ENCODE peak calls at places on chromosome 1, in nine cellular contexts. K is GM13976; P is tibial artery; A is HFF-Myc; Y is heart right ventricle; B is HCT116; U is AG09309; E is CD8-positive, alpha-beta T cell; M is suprapubic skin. S is an unnamed sample.

GRCh38 chr1:39105061-39105840 is 79.1 kb downstream of the NDUFS5 start:
- DNase-seq in K (peak), P (peak), A (no peak), Y (peak), B (no peak), U (no peak), E (peak), M (peak), S (peak)

GRCh38 chr1:54927475-54928240 is 40.7 kb upstream of the DHCR24 start:
- DNase-seq in K (no peak), P (no peak), A (peak), Y (peak), B (no peak), U (no peak), E (no peak), M (peak), S (no peak)

GRCh38 chr1:113488576-113489177 is 98.4 kb downstream of the MAGI3 start:
- DNase-seq in K (no peak), P (no peak), A (no peak), Y (no peak), B (no peak), U (no peak), E (no peak), M (no peak), S (peak)

GRCh38 chr1:43994794-43995790 is 3.7 kb downstream of the CCDC24 start:
- DNase-seq in K (peak), P (no peak), A (no peak), Y (no peak), B (no peak), U (no peak), E (no peak), M (no peak), S (no peak)

GRCh38 chr1:214933375-214933774 is 149.2 kb upstream of the KCNK2 start:
- DNase-seq in K (no peak), P (no peak), A (no peak), Y (no peak), B (no peak), U (no peak), E (no peak), M (no peak), S (no peak)

GRCh38 chr1:233714631-233715217 is 100.8 kb downstream of the KCNK1 start:
- DNase-seq in K (no peak), P (no peak), A (no peak), Y (no peak), B (no peak), U (no peak), E (no peak), M (no peak), S (no peak)

GRCh38 chr1:147389532-147390184 is 147.2 kb downstream of the CHD1L start:
- DNase-seq in K (peak), P (no peak), A (peak), Y (no peak), B (peak), U (peak), E (no peak), M (no peak), S (no peak)

GRCh38 chr1:6180215-6180577 is at the start of gene CHD5:
- DNase-seq in K (no peak), P (no peak), A (no peak), Y (no peak), B (no peak), U (no peak), E (no peak), M (no peak), S (no peak)

GRCh38 chr1:53316742-53317650 is 10.9 kb downstream of the LRP8 start:
- DNase-seq in K (no peak), P (no peak), A (no peak), Y (no peak), B (no peak), U (no peak), E (no peak), M (no peak), S (no peak)

GRCh38 chr1:65791860-65792670 is 630 bp upstream of the PDE4B start:
- DNase-seq in K (peak), P (no peak), A (no peak), Y (no peak), B (no peak), U (no peak), E (no peak), M (no peak), S (no peak)

GRCh38 chr1:182394055-182394775 is 2.6 kb upstream of the GLUL start:
- DNase-seq in K (no peak), P (no peak), A (no peak), Y (no peak), B (no peak), U (no peak), E (no peak), M (no peak), S (no peak)

GRCh38 chr1:78536427-78536826 is 45.7 kb downstream of the PTGFR start:
- DNase-seq in K (no peak), P (no peak), A (no peak), Y (no peak), B (no peak), U (no peak), E (no peak), M (no peak), S (no peak)

GRCh38 chr1:150262388-150263320 is 5.1 kb downstream of the CA14 start:
- DNase-seq in K (no peak), P (peak), A (no peak), Y (no peak), B (no peak), U (no peak), E (no peak), M (no peak), S (no peak)

GRCh38 chr1:26148887-26149286 is 10.0 kb upstream of the FAM110D start:
- DNase-seq in K (no peak), P (no peak), A (no peak), Y (no peak), B (no peak), U (no peak), E (no peak), M (no peak), S (no peak)

GRCh38 chr1:18100493-18101063 is 7.0 kb upstream of the IGSF21 start:
- DNase-seq in K (peak), P (peak), A (peak), Y (peak), B (peak), U (peak), E (peak), M (no peak), S (no peak)

GRCh38 chr1:238677567-238677966 is 708.8 kb upstream of the CHRM3 start:
- DNase-seq in K (no peak), P (no peak), A (no peak), Y (no peak), B (no peak), U (no peak), E (no peak), M (no peak), S (no peak)

GRCh38 chr1:229108598-229109201 is 162.2 kb upstream of the RAB4A start:
- DNase-seq in K (no peak), P (peak), A (no peak), Y (no peak), B (no peak), U (no peak), E (no peak), M (peak), S (no peak)

GRCh38 chr1:65773391-65773790 is 19.3 kb upstream of the PDE4B start:
- DNase-seq in K (no peak), P (no peak), A (no peak), Y (no peak), B (no peak), U (no peak), E (no peak), M (no peak), S (no peak)

GRCh38 chr1:155158991-155159390 is 14.1 kb downstream of the KRTCAP2 start:
- DNase-seq in K (no peak), P (peak), A (no peak), Y (no peak), B (no peak), U (no peak), E (no peak), M (no peak), S (no peak)

GRCh38 chr1:25145775-25146381 is 86.4 kb downstream of the SYF2 start:
- DNase-seq in K (peak), P (peak), A (no peak), Y (no peak), B (no peak), U (no peak), E (no peak), M (no peak), S (no peak)

GRCh38 chr1:24415910-24416665 is 486 bp downstream of the NIPAL3 start:
- DNase-seq in K (no peak), P (no peak), A (no peak), Y (no peak), B (no peak), U (no peak), E (no peak), M (no peak), S (peak)

GRCh38 chr1:28508435-28508754 is 2.6 kb downstream of the RCC1 start:
- DNase-seq in K (no peak), P (no peak), A (no peak), Y (no peak), B (no peak), U (no peak), E (no peak), M (no peak), S (no peak)

GRCh38 chr1:64470670-64471217 is 815 bp downstream of the CACHD1 start:
- DNase-seq in K (peak), P (peak), A (no peak), Y (peak), B (no peak), U (no peak), E (no peak), M (peak), S (no peak)

GRCh38 chr1:215583185-215583692 is 16.1 kb downstream of the KCTD3 start:
- DNase-seq in K (no peak), P (no peak), A (no peak), Y (no peak), B (no peak), U (no peak), E (no peak), M (no peak), S (no peak)

GRCh38 chr1:239985044-239985443 is 106.6 kb upstream of the FMN2 start:
- DNase-seq in K (no peak), P (no peak), A (no peak), Y (no peak), B (no peak), U (no peak), E (no peak), M (no peak), S (no peak)

GRCh38 chr1:239989990-239990389 is 101.7 kb upstream of the FMN2 start:
- DNase-seq in K (no peak), P (no peak), A (no peak), Y (no peak), B (no peak), U (no peak), E (no peak), M (no peak), S (no peak)

GRCh38 chr1:239982762-239983161 is 108.9 kb upstream of the FMN2 start:
- DNase-seq in K (no peak), P (no peak), A (no peak), Y (no peak), B (no peak), U (no peak), E (no peak), M (no peak), S (no peak)

GRCh38 chr1:239987103-239987745 is 104.5 kb upstream of the FMN2 start:
- DNase-seq in K (no peak), P (no peak), A (no peak), Y (no peak), B (peak), U (peak), E (no peak), M (no peak), S (no peak)
- TF ChIP-seq CTCF in K (peak), P (peak), A (peak), Y (peak), B (peak), U (peak), E (peak), M (peak), S (peak)

GRCh38 chr1:30693820-30694219 is 29.6 kb downstream of the MATN1 start:
- DNase-seq in K (no peak), P (peak), A (no peak), Y (no peak), B (no peak), U (no peak), E (no peak), M (no peak), S (no peak)

GRCh38 chr1:30693366-30693765 is 30.0 kb downstream of the MATN1 start:
- DNase-seq in K (no peak), P (peak), A (no peak), Y (no peak), B (no peak), U (no peak), E (no peak), M (no peak), S (no peak)

GRCh38 chr1:30692948-30693301 is 30.5 kb downstream of the MATN1 start:
- DNase-seq in K (no peak), P (peak), A (no peak), Y (no peak), B (no peak), U (no peak), E (no peak), M (no peak), S (no peak)

GRCh38 chr1:30695481-30695880 is 27.9 kb downstream of the MATN1 start:
- DNase-seq in K (no peak), P (peak), A (no peak), Y (no peak), B (no peak), U (peak), E (no peak), M (no peak), S (no peak)

DNA sequence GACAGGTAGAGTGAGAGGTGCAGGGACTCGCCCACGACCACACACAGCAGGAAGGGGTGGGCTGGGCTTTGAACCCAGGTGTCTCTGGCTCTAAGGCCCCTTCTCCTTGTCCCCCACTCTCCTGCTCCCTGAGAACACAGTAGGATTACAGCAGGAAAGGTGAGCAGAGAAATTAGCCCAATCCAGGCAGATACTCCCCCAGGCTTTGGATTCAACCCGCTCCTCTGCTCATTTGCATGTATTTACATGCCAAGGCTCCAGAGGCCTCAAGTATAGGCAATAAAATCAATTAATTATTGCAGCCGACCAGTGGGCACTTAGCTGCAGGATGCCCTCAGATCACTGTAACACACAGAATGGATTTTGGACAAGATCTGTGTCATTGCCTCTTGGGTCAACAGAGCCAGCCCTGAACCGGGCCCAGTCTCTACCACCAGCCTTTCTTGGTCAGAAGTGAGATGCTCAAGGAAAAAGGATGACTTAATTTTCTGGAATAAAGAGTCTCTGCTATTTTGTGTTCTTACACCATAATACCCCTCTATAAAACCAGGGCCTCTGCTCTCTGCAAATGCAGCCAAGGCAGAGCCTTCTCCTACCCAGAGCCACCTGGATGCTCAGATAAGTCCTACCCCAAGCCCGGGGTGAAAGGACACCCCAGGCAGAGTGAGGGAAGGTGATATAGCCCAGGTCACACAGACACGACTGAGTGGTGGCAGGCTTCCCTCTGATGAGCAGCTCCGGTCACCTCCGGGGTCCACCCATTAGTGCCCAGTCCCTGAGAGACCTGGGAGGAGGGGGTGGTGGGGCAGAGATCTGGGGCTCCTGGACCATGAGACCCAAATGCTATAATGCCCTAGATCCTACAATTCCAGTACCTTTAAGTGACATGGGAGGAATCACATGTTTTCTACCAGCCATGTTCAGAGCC is 28.9 kb downstream of the MATN1 start:
- DNase-seq in K (no peak), P (peak), A (no peak), Y (no peak), B (no peak), U (no peak), E (no peak), M (no peak), S (no peak)
- TF ChIP-seq CTCF in K (no peak), P (no peak), A (no peak), Y (no peak), B (no peak), U (no peak), E (no peak), M (no peak), S (no peak)

DNA sequence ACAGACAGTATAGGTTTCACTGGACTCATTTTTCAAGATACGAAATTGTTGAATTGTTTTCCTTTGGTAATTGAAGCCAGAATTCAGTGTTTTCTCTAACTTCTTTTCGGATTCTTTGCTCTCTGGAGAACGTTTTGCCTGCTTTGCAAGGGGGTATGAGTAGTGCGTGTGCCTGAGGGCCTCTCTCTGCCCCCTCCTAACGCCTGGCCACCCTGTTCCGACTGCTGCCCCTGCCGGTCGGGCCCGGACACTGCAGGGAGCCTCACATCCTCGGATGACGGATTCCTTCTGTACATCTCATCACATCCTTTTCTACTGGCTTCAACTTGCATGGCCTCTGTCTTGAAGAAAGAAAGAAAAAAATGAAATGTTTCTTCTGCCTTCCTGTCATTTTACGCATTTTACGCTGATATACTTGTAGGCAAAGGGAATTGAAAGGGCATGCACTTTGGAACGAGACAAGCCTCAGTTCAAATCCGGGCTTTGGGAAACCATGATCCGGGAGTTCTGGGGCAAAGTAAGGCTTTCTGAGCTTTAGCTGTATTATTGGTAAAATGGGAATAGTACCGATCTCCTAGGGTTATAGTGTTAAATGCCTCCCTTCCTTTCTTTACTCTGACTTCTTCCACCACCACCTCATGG is 65.1 kb downstream of the DISC1 start:
- DNase-seq in K (no peak), P (no peak), A (no peak), Y (peak), B (peak), U (no peak), E (no peak), M (no peak), S (no peak)
- TF ChIP-seq CTCF in K (no peak), P (peak), A (peak), Y (peak), B (peak), U (peak), E (no peak), M (peak), S (peak)

DNA sequence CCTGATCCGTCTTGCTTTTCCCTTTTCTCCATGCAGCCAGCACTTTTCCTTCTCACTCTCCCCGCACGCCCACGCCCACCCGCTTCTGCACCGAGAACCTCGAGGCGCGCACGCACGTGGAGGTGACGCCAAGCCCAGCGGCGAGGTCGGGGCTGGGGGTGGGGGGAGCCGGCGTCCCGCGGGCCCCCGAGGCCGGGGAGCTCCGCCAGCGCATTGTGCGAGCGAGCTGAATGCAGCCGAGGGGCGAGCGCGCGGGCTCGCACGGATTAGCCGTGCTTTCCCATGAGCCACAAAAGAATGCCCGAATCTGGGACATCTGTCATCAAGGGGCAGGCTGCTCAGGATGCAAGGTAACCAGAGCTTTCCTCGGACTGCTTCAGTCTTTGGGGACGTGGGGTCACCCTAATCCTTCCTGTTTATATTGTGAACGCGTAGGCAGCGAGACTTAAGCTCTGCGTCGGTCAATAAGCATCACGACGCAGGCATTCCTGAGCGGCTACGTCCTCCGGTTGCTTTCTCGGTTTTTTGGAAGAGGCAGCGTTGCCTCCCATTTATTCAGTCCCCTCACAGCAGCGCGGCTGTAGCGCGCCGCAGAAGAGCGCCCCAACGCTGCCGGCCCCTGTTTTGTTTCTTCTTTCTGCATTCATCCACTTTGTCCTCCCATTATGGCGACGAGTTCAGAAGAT is 67.3 kb upstream of the AKT3 start:
- DNase-seq in K (peak), P (no peak), A (peak), Y (peak), B (no peak), U (peak), E (no peak), M (no peak), S (no peak)
- TF ChIP-seq CTCF in K (peak), P (no peak), A (no peak), Y (peak), B (no peak), U (no peak), E (no peak), M (no peak), S (no peak)